ENCODE peak calls at places on chromosomes 12 and 14, in seven cellular contexts. One of them, this sample, is unnamed.

GRCh38 chr12:22653075-22653474 is 28.1 kb downstream of the ETNK1 start:
- DNase-seq in neuronal stem cell: no peak
- DNase-seq in H1: no peak
- DNase-seq in trophoblast cell: no peak
- DNase-seq in IMR-90: peak; percentile 15
- DNase-seq in mesenchymal stem cell: no peak
- DNase-seq in H9: no peak
- DNase-seq in this sample: no peak

GRCh38 chr14:22118894-22119477 is 445.4 kb upstream of the OR4E1 start:
- DNase-seq in trophoblast cell: no peak
- DNase-seq in H1: no peak
- DNase-seq in mesenchymal stem cell: no peak
- DNase-seq in IMR-90: peak; percentile 80
- DNase-seq in neuronal stem cell: no peak
- DNase-seq in H9: no peak
- DNase-seq in this sample: no peak

GRCh38 chr14:52010173-52010693 is 20.9 kb downstream of the RTRAF start:
- DNase-seq in neuronal stem cell: no peak
- DNase-seq in mesenchymal stem cell: no peak
- DNase-seq in H9: no peak
- DNase-seq in trophoblast cell: no peak
- DNase-seq in IMR-90: no peak
- DNase-seq in H1: no peak
- DNase-seq in this sample: no peak

GRCh38 chr12:25759752-25760151 is 198.7 kb upstream of the RASSF8 start:
- DNase-seq in H9: no peak
- DNase-seq in IMR-90: peak; percentile 25
- DNase-seq in H1: no peak
- DNase-seq in mesenchymal stem cell: no peak
- DNase-seq in trophoblast cell: no peak
- DNase-seq in neuronal stem cell: no peak
- DNase-seq in this sample: no peak

GRCh38 chr12:52655251-52655650 is 3.2 kb upstream of the KRT2 start:
- DNase-seq in IMR-90: no peak
- DNase-seq in neuronal stem cell: no peak
- DNase-seq in trophoblast cell: peak; percentile 83
- DNase-seq in H1: no peak
- DNase-seq in H9: no peak
- DNase-seq in mesenchymal stem cell: no peak
- DNase-seq in this sample: no peak

GRCh38 chr14:66490143-66491111 is 4.3 kb downstream of the CCDC196 start:
- DNase-seq in H9: no peak
- DNase-seq in neuronal stem cell: no peak
- DNase-seq in mesenchymal stem cell: no peak
- DNase-seq in H1: no peak
- DNase-seq in IMR-90: no peak
- DNase-seq in trophoblast cell: no peak
- DNase-seq in this sample: no peak

GRCh38 chr12:108310489-108310888 is 28.6 kb downstream of the CMKLR1 start:
- DNase-seq in mesenchymal stem cell: no peak
- DNase-seq in IMR-90: no peak
- DNase-seq in trophoblast cell: no peak
- DNase-seq in neuronal stem cell: no peak
- DNase-seq in H1: no peak
- DNase-seq in H9: no peak
- DNase-seq in this sample: peak; percentile 60

GRCh38 chr14:26606729-26607128 is 8.9 kb upstream of the NOVA1 start:
- DNase-seq in H1: no peak
- DNase-seq in trophoblast cell: no peak
- DNase-seq in neuronal stem cell: no peak
- DNase-seq in H9: no peak
- DNase-seq in IMR-90: peak; percentile 19
- DNase-seq in mesenchymal stem cell: peak; percentile 11
- DNase-seq in this sample: no peak

GRCh38 chr12:10385181-10385613 is 4.6 kb downstream of the KLRK1 start:
- DNase-seq in IMR-90: peak; percentile 81
- DNase-seq in H9: no peak
- DNase-seq in H1: no peak
- DNase-seq in neuronal stem cell: no peak
- DNase-seq in trophoblast cell: peak; percentile 55
- DNase-seq in mesenchymal stem cell: peak; percentile 77
- DNase-seq in this sample: no peak

GRCh38 chr12:117124421-117125274 is 25.4 kb upstream of the TESC start:
- DNase-seq in IMR-90: no peak
- DNase-seq in H9: no peak
- DNase-seq in neuronal stem cell: no peak
- DNase-seq in H1: no peak
- DNase-seq in mesenchymal stem cell: peak; percentile 39
- DNase-seq in trophoblast cell: no peak
- DNase-seq in this sample: no peak

GRCh38 chr14:96574633-96575191 is 72.5 kb downstream of the PAPOLA start:
- DNase-seq in neuronal stem cell: no peak
- DNase-seq in trophoblast cell: no peak
- DNase-seq in H1: no peak
- DNase-seq in H9: no peak
- DNase-seq in IMR-90: peak; percentile 82
- DNase-seq in mesenchymal stem cell: no peak
- DNase-seq in this sample: no peak

GRCh38 chr12:54204316-54204715 is 15.5 kb upstream of the SMUG1 start:
- DNase-seq in IMR-90: no peak
- DNase-seq in mesenchymal stem cell: no peak
- DNase-seq in H1: no peak
- DNase-seq in H9: no peak
- DNase-seq in neuronal stem cell: no peak
- DNase-seq in trophoblast cell: no peak
- DNase-seq in this sample: no peak

GRCh38 chr12:27506645-27507189 is 17.3 kb upstream of the PPFIBP1 start:
- DNase-seq in IMR-90: no peak
- DNase-seq in mesenchymal stem cell: no peak
- DNase-seq in trophoblast cell: no peak
- DNase-seq in H1: no peak
- DNase-seq in H9: no peak
- DNase-seq in neuronal stem cell: no peak
- DNase-seq in this sample: no peak

GRCh38 chr12:123384994-123385376 is 1.1 kb downstream of the KMT5A start:
- DNase-seq in H9: no peak
- DNase-seq in trophoblast cell: peak; percentile 29
- DNase-seq in H1: no peak
- DNase-seq in neuronal stem cell: no peak
- DNase-seq in mesenchymal stem cell: peak; percentile 41
- DNase-seq in IMR-90: peak; percentile 63
- DNase-seq in this sample: peak; percentile 53

GRCh38 chr12:632102-632696 is 31.0 kb downstream of the NINJ2 start:
- DNase-seq in H9: peak; percentile 54
- DNase-seq in mesenchymal stem cell: peak; percentile 94
- DNase-seq in neuronal stem cell: peak; percentile 46
- DNase-seq in trophoblast cell: peak; percentile 92
- DNase-seq in IMR-90: peak; percentile 92
- DNase-seq in H1: no peak
- DNase-seq in this sample: peak; percentile 88

GRCh38 chr12:107126688-107127481 is 33.5 kb upstream of the CRY1 start:
- DNase-seq in neuronal stem cell: no peak
- DNase-seq in H9: no peak
- DNase-seq in IMR-90: peak; percentile 24
- DNase-seq in mesenchymal stem cell: no peak
- DNase-seq in H1: no peak
- DNase-seq in trophoblast cell: peak; percentile 23
- DNase-seq in this sample: no peak

GRCh38 chr12:79934309-79935020 is 432 bp downstream of the PPP1R12A start:
- DNase-seq in H9: peak; percentile 71
- DNase-seq in IMR-90: peak; percentile 36
- DNase-seq in trophoblast cell: peak; percentile 45
- DNase-seq in mesenchymal stem cell: peak; percentile 69
- DNase-seq in neuronal stem cell: no peak
- DNase-seq in H1: peak; percentile 9
- DNase-seq in this sample: peak; percentile 78

GRCh38 chr14:93173943-93174395 is 10.7 kb downstream of the MOAP1 start:
- DNase-seq in mesenchymal stem cell: no peak
- DNase-seq in H1: no peak
- DNase-seq in neuronal stem cell: no peak
- DNase-seq in trophoblast cell: no peak
- DNase-seq in H9: no peak
- DNase-seq in IMR-90: peak; percentile 22
- DNase-seq in this sample: no peak

GRCh38 chr12:102631274-102631673 is 150.9 kb upstream of the IGF1 start:
- DNase-seq in H9: no peak
- DNase-seq in neuronal stem cell: no peak
- DNase-seq in IMR-90: peak; percentile 82
- DNase-seq in trophoblast cell: peak; percentile 74
- DNase-seq in H1: no peak
- DNase-seq in mesenchymal stem cell: peak; percentile 66
- DNase-seq in this sample: peak; percentile 30

GRCh38 chr14:76293923-76294322 is 82.0 kb upstream of the ESRRB start:
- DNase-seq in IMR-90: no peak
- DNase-seq in H9: no peak
- DNase-seq in trophoblast cell: no peak
- DNase-seq in neuronal stem cell: no peak
- DNase-seq in H1: no peak
- DNase-seq in mesenchymal stem cell: no peak
- DNase-seq in this sample: no peak

GRCh38 chr14:100476012-100476822 is 111.0 kb downstream of the BEGAIN start:
- DNase-seq in IMR-90: peak; percentile 98
- DNase-seq in trophoblast cell: peak; percentile 62
- DNase-seq in H1: no peak
- DNase-seq in neuronal stem cell: no peak
- DNase-seq in mesenchymal stem cell: peak; percentile 93
- DNase-seq in H9: no peak
- DNase-seq in this sample: peak; percentile 86

GRCh38 chr12:68280240-68280639 is 26.8 kb upstream of the IL22 start:
- DNase-seq in H9: no peak
- DNase-seq in trophoblast cell: no peak
- DNase-seq in H1: no peak
- DNase-seq in IMR-90: no peak
- DNase-seq in mesenchymal stem cell: no peak
- DNase-seq in neuronal stem cell: no peak
- DNase-seq in this sample: no peak

GRCh38 chr12:19482036-19482435 is 42.7 kb downstream of the AEBP2 start:
- DNase-seq in neuronal stem cell: no peak
- DNase-seq in mesenchymal stem cell: peak; percentile 17
- DNase-seq in IMR-90: no peak
- DNase-seq in H9: no peak
- DNase-seq in H1: no peak
- DNase-seq in trophoblast cell: peak; percentile 42
- DNase-seq in this sample: peak; percentile 49

GRCh38 chr14:21431126-21431525 is 24.8 kb downstream of the CHD8 start:
- DNase-seq in IMR-90: no peak
- DNase-seq in trophoblast cell: no peak
- DNase-seq in H1: no peak
- DNase-seq in neuronal stem cell: no peak
- DNase-seq in H9: no peak
- DNase-seq in mesenchymal stem cell: no peak
- DNase-seq in this sample: no peak

GRCh38 chr12:47304161-47304560 is 224.4 kb upstream of the AMIGO2 start:
- DNase-seq in H9: no peak
- DNase-seq in mesenchymal stem cell: no peak
- DNase-seq in neuronal stem cell: no peak
- DNase-seq in H1: no peak
- DNase-seq in IMR-90: no peak
- DNase-seq in trophoblast cell: no peak
- DNase-seq in this sample: no peak

GRCh38 chr14:79432640-79433039 is 778.7 kb downstream of the DIO2 start:
- DNase-seq in IMR-90: no peak
- DNase-seq in neuronal stem cell: no peak
- DNase-seq in H1: no peak
- DNase-seq in H9: no peak
- DNase-seq in mesenchymal stem cell: no peak
- DNase-seq in trophoblast cell: no peak
- DNase-seq in this sample: no peak
- H2BK120ac ChIP-seq in IMR-90: no peak overlapping the region
- H2BK120ac ChIP-seq in neuronal stem cell: no peak overlapping the region
- H2BK120ac ChIP-seq in H1: no peak overlapping the region
- H2BK120ac ChIP-seq in H9: no peak overlapping the region
- H2BK120ac ChIP-seq in mesenchymal stem cell: no peak overlapping the region
- H2BK120ac ChIP-seq in trophoblast cell: no peak overlapping the region
- H2BK120ac ChIP-seq in this sample: no peak overlapping the region

DNA sequence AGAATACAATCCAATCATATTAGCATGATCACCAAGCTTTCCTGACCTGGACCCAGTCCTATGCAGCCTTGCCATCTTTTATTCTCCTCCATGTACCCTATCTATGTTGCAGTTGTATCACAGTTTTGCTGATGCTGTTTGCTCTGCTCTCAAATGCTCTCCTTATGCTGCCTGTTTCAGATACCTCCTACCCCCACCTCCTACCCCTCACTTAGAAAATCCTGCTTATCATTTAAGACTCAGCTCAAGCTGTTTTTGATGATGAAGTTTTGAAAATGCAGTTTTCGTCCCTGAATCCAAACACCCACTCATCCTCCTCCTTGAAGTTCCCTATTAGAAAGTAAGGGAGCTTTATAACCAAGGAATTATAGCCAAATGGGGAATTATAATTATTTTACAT is 457.4 kb upstream of the ATP2B1 start:
- DNase-seq in H9: no peak
- DNase-seq in mesenchymal stem cell: no peak
- DNase-seq in neuronal stem cell: no peak
- DNase-seq in IMR-90: no peak
- DNase-seq in H1: no peak
- DNase-seq in trophoblast cell: no peak
- DNase-seq in this sample: no peak
- H3K27ac ChIP-seq in H9: no peak overlapping the region
- H3K27ac ChIP-seq in mesenchymal stem cell: no peak overlapping the region
- H3K27ac ChIP-seq in neuronal stem cell: no peak overlapping the region
- H3K27ac ChIP-seq in IMR-90: no peak overlapping the region
- H3K27ac ChIP-seq in H1: no peak overlapping the region
- H3K27ac ChIP-seq in trophoblast cell: no peak overlapping the region
- H3K27ac ChIP-seq in this sample: no peak overlapping the region

GRCh38 chr14:84404246-84404645 is 1125.7 kb upstream of the FLRT2 start:
- DNase-seq in H1: no peak
- DNase-seq in trophoblast cell: no peak
- DNase-seq in IMR-90: no peak
- DNase-seq in H9: no peak
- DNase-seq in mesenchymal stem cell: no peak
- DNase-seq in neuronal stem cell: peak; percentile 1
- DNase-seq in this sample: no peak
- H2BK120ac ChIP-seq in H1: no peak overlapping the region
- H2BK120ac ChIP-seq in trophoblast cell: no peak overlapping the region
- H2BK120ac ChIP-seq in IMR-90: no peak overlapping the region
- H2BK120ac ChIP-seq in H9: no peak overlapping the region
- H2BK120ac ChIP-seq in mesenchymal stem cell: no peak overlapping the region
- H2BK120ac ChIP-seq in neuronal stem cell: no peak overlapping the region
- H2BK120ac ChIP-seq in this sample: no peak overlapping the region

DNA sequence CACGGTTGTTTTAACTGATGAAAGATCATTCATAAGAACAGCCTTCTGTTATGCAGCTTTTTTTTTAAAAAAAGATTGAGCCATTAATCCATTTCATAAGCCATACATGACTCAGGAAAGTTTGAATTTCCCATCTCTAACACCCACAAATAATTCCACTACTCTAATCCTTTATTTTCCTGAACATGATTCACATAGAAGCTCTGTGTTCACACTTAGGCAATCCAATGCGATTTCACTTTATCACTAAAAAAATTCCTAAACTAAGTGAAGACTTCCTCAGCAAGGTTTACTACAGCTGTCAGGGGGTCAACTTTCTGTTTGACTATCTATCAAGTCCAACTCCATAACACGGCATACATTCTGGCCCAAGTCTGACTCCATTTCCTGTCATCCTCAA is 25.9 kb downstream of the PKP2 start:
- DNase-seq in H1: no peak
- DNase-seq in neuronal stem cell: no peak
- DNase-seq in trophoblast cell: peak; percentile 30
- DNase-seq in H9: no peak
- DNase-seq in mesenchymal stem cell: peak; percentile 34
- DNase-seq in IMR-90: no peak
- DNase-seq in this sample: no peak
- H3K27ac ChIP-seq in H1: no peak overlapping the region
- H3K27ac ChIP-seq in neuronal stem cell: no peak overlapping the region
- H3K27ac ChIP-seq in trophoblast cell: peak overlapping the region; percentile 57
- H3K27ac ChIP-seq in H9: no peak overlapping the region
- H3K27ac ChIP-seq in mesenchymal stem cell: no peak overlapping the region
- H3K27ac ChIP-seq in IMR-90: no peak overlapping the region
- H3K27ac ChIP-seq in this sample: no peak overlapping the region

GRCh38 chr12:112932485-112933151 is 5.7 kb upstream of the OAS3 start:
- DNase-seq in H9: no peak
- DNase-seq in IMR-90: no peak
- DNase-seq in neuronal stem cell: peak; percentile 24
- DNase-seq in mesenchymal stem cell: no peak
- DNase-seq in trophoblast cell: no peak
- DNase-seq in H1: no peak
- DNase-seq in this sample: peak; percentile 63
- H2BK120ac ChIP-seq in H9: no peak overlapping the region
- H2BK120ac ChIP-seq in IMR-90: no peak overlapping the region
- H2BK120ac ChIP-seq in neuronal stem cell: no peak overlapping the region
- H2BK120ac ChIP-seq in mesenchymal stem cell: no peak overlapping the region
- H2BK120ac ChIP-seq in trophoblast cell: no peak overlapping the region
- H2BK120ac ChIP-seq in H1: no peak overlapping the region
- H2BK120ac ChIP-seq in this sample: no peak overlapping the region